ENCODE peak calls at places on chromosomes 1 and 21, in five cellular contexts. One of them, this sample, is unnamed.

GRCh38 chr21:33543505-33544129 is 779 bp downstream of the SON start:
- DNase-seq in upper lobe of right lung: peak
- DNase-seq in left lung: peak
- DNase-seq in cardiac muscle cell: no peak
- DNase-seq in tibial artery: no peak
- DNase-seq in this sample: no peak

GRCh38 chr1:145944532-145944931 is 13.3 kb downstream of the LIX1L start:
- DNase-seq in left lung: no peak
- DNase-seq in tibial artery: no peak
- DNase-seq in cardiac muscle cell: no peak
- DNase-seq in upper lobe of right lung: no peak
- DNase-seq in this sample: no peak

GRCh38 chr21:42003051-42003461 is 7.1 kb downstream of the ZBTB21 start:
- DNase-seq in cardiac muscle cell: no peak
- DNase-seq in tibial artery: no peak
- DNase-seq in left lung: no peak
- DNase-seq in upper lobe of right lung: peak
- DNase-seq in this sample: no peak

GRCh38 chr21:39441502-39442475 is 3.8 kb downstream of the LCA5L start:
- DNase-seq in left lung: no peak
- DNase-seq in cardiac muscle cell: peak
- DNase-seq in upper lobe of right lung: no peak
- DNase-seq in tibial artery: no peak
- DNase-seq in this sample: no peak

GRCh38 chr1:83060216-83060615 is 938.7 kb downstream of the TTLL7 start:
- DNase-seq in tibial artery: no peak
- DNase-seq in cardiac muscle cell: no peak
- DNase-seq in left lung: no peak
- DNase-seq in upper lobe of right lung: no peak
- DNase-seq in this sample: no peak

GRCh38 chr21:33383056-33383888 is 19.9 kb upstream of the IFNGR2 start:
- DNase-seq in tibial artery: peak
- DNase-seq in left lung: peak
- DNase-seq in cardiac muscle cell: peak
- DNase-seq in upper lobe of right lung: peak
- DNase-seq in this sample: no peak

GRCh38 chr1:203290261-203291089 is 14.8 kb upstream of the BTG2 start:
- DNase-seq in left lung: peak
- DNase-seq in tibial artery: peak
- DNase-seq in cardiac muscle cell: peak
- DNase-seq in upper lobe of right lung: peak
- DNase-seq in this sample: peak

GRCh38 chr21:21102874-21103273 is 104.7 kb downstream of the NCAM2 start:
- DNase-seq in left lung: no peak
- DNase-seq in tibial artery: no peak
- DNase-seq in cardiac muscle cell: no peak
- DNase-seq in upper lobe of right lung: no peak
- DNase-seq in this sample: no peak

GRCh38 chr1:96598416-96599168 is 123.0 kb upstream of the PTBP2 start:
- DNase-seq in tibial artery: no peak
- DNase-seq in upper lobe of right lung: no peak
- DNase-seq in cardiac muscle cell: peak
- DNase-seq in left lung: no peak
- DNase-seq in this sample: no peak

GRCh38 chr1:207817166-207817565 is 65.3 kb downstream of the CD46 start:
- DNase-seq in cardiac muscle cell: no peak
- DNase-seq in upper lobe of right lung: no peak
- DNase-seq in left lung: no peak
- DNase-seq in tibial artery: peak
- DNase-seq in this sample: no peak

GRCh38 chr1:207815913-207816312 is 64.1 kb downstream of the CD46 start:
- DNase-seq in upper lobe of right lung: no peak
- DNase-seq in tibial artery: no peak
- DNase-seq in left lung: no peak
- DNase-seq in cardiac muscle cell: no peak
- DNase-seq in this sample: no peak

GRCh38 chr1:207814469-207814868 is 62.6 kb downstream of the CD46 start:
- DNase-seq in left lung: no peak
- DNase-seq in cardiac muscle cell: no peak
- DNase-seq in tibial artery: peak
- DNase-seq in upper lobe of right lung: no peak
- DNase-seq in this sample: no peak

GRCh38 chr1:207813946-207814345 is 62.1 kb downstream of the CD46 start:
- DNase-seq in tibial artery: peak
- DNase-seq in upper lobe of right lung: no peak
- DNase-seq in left lung: no peak
- DNase-seq in cardiac muscle cell: no peak
- DNase-seq in this sample: no peak

DNA sequence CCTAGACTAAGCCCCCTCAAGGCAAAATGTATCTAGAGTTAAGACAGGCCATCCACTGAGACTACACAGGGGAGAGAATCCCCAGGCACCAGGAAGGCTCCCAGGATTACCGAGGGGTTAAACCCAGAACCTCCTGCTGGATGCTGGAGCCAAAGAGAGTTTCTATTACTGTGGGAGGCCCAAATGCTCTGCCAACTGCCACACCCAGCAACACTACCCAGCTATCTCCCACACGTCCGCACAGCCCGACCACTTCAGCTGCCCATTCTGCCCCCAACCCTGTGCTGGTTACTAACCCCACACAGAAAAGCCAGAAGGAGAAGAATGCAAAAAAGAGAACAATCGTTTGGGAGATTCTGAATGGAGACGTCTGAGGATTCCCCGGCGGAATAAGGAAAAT is 63.6 kb downstream of the CD46 start:
- DNase-seq in tibial artery: no peak
- DNase-seq in left lung: no peak
- DNase-seq in cardiac muscle cell: no peak
- DNase-seq in upper lobe of right lung: no peak
- DNase-seq in this sample: no peak
- H3K27ac ChIP-seq in tibial artery: peak
- H3K27ac ChIP-seq in left lung: no peak
- H3K27ac ChIP-seq in cardiac muscle cell: no peak
- H3K27ac ChIP-seq in upper lobe of right lung: no peak
- H3K27ac ChIP-seq in this sample: peak

DNA sequence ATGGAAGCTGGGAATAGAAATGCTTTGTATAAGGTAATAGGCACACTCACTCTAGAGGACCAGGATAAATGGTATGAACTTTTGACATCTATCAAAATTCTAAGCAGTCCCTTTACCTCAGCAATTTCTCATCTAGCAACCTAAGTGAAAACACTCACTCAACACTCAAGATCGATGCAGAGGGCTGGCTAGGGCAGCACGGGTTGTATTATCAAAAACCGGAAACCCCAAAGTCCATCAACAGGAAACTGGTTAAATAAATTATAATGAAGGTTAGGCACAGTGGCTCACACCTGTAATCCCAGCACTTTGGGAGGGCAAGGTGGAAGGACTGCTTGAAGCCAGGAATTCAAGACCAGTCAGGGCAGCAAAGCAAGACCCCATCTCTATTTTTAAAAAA is 9.4 kb downstream of the USP48 start:
- DNase-seq in upper lobe of right lung: no peak
- DNase-seq in cardiac muscle cell: no peak
- DNase-seq in left lung: no peak
- DNase-seq in tibial artery: peak
- DNase-seq in this sample: no peak
- H3K27ac ChIP-seq in upper lobe of right lung: no peak
- H3K27ac ChIP-seq in cardiac muscle cell: no peak
- H3K27ac ChIP-seq in left lung: no peak
- H3K27ac ChIP-seq in tibial artery: no peak
- H3K27ac ChIP-seq in this sample: no peak

GRCh38 chr21:44485254-44485793 is 30.0 kb downstream of the LRRC3 start:
- DNase-seq in upper lobe of right lung: no peak
- DNase-seq in left lung: no peak
- DNase-seq in tibial artery: no peak
- DNase-seq in cardiac muscle cell: no peak
- DNase-seq in this sample: no peak

GRCh38 chr21:44484498-44485253 is 29.4 kb downstream of the LRRC3 start:
- DNase-seq in left lung: no peak
- DNase-seq in upper lobe of right lung: no peak
- DNase-seq in tibial artery: no peak
- DNase-seq in cardiac muscle cell: no peak
- DNase-seq in this sample: no peak

GRCh38 chr21:44480200-44481065 is 25.1 kb downstream of the LRRC3 start:
- DNase-seq in upper lobe of right lung: no peak
- DNase-seq in left lung: peak
- DNase-seq in tibial artery: peak
- DNase-seq in cardiac muscle cell: no peak
- DNase-seq in this sample: no peak

GRCh38 chr21:44483288-44484237 is 28.3 kb downstream of the LRRC3 start:
- DNase-seq in cardiac muscle cell: no peak
- DNase-seq in left lung: no peak
- DNase-seq in upper lobe of right lung: no peak
- DNase-seq in tibial artery: no peak
- DNase-seq in this sample: no peak

DNA sequence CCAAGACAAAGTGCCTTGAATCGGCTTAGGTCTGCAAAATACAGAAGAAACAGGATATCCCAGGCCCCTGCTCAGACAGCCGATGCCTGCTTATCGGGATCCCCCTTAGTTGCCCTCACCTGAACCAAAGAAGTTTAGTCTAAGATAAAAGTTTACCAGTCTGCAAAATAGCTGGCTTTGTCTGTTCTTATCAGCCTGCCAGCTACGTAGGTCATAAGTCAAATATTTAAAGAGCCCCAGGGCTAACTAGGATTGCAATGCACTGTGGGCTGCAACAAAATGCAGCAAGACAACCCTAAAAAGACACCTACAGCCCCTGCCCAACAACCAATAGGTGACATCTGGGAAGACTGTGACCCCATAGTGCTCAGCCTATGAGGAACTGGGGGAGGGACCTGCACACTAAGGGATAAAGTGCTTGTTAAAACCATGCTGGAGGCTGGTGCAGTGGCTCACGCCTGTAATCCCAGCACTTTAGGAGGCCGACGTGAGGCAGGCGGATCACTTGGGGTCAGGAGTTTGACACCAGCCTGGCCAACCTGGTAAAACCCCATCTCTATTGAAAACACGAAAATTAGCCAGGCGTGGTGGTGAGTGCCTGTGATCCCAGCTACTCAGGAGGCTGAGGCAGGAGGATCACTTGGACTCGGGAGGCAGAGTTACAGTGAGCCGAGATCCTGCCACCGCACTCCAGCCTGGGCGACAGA is 27.4 kb downstream of the LRRC3 start:
- DNase-seq in left lung: no peak
- DNase-seq in upper lobe of right lung: no peak
- DNase-seq in tibial artery: no peak
- DNase-seq in cardiac muscle cell: no peak
- DNase-seq in this sample: no peak
- H3K27ac ChIP-seq in left lung: no peak
- H3K27ac ChIP-seq in upper lobe of right lung: no peak
- H3K27ac ChIP-seq in tibial artery: no peak
- H3K27ac ChIP-seq in cardiac muscle cell: no peak
- H3K27ac ChIP-seq in this sample: no peak

GRCh38 chr1:201742476-201742875 is 86.5 kb upstream of the IPO9 start:
- DNase-seq in left lung: no peak
- DNase-seq in upper lobe of right lung: no peak
- DNase-seq in tibial artery: no peak
- DNase-seq in cardiac muscle cell: peak
- DNase-seq in this sample: no peak
- H3K27ac ChIP-seq in left lung: no peak
- H3K27ac ChIP-seq in upper lobe of right lung: no peak
- H3K27ac ChIP-seq in tibial artery: peak
- H3K27ac ChIP-seq in cardiac muscle cell: peak
- H3K27ac ChIP-seq in this sample: peak

GRCh38 chr1:3745071-3745470 is 7.2 kb upstream of the CCDC27 start:
- DNase-seq in left lung: peak
- DNase-seq in cardiac muscle cell: no peak
- DNase-seq in upper lobe of right lung: no peak
- DNase-seq in tibial artery: no peak
- DNase-seq in this sample: no peak

GRCh38 chr1:3746784-3747521 is 5.3 kb upstream of the CCDC27 start:
- DNase-seq in tibial artery: peak
- DNase-seq in upper lobe of right lung: peak
- DNase-seq in cardiac muscle cell: peak
- DNase-seq in left lung: peak
- DNase-seq in this sample: peak

GRCh38 chr1:3747522-3747848 is 4.8 kb upstream of the CCDC27 start:
- DNase-seq in left lung: no peak
- DNase-seq in upper lobe of right lung: no peak
- DNase-seq in cardiac muscle cell: no peak
- DNase-seq in tibial artery: no peak
- DNase-seq in this sample: no peak

GRCh38 chr1:3745590-3746381 is 6.5 kb upstream of the CCDC27 start:
- DNase-seq in cardiac muscle cell: no peak
- DNase-seq in left lung: peak
- DNase-seq in upper lobe of right lung: no peak
- DNase-seq in tibial artery: no peak
- DNase-seq in this sample: peak

GRCh38 chr1:3746389-3746783 is 5.9 kb upstream of the CCDC27 start:
- DNase-seq in tibial artery: no peak
- DNase-seq in upper lobe of right lung: no peak
- DNase-seq in cardiac muscle cell: no peak
- DNase-seq in left lung: peak
- DNase-seq in this sample: no peak
- H3K27ac ChIP-seq in tibial artery: peak
- H3K27ac ChIP-seq in upper lobe of right lung: no peak
- H3K27ac ChIP-seq in cardiac muscle cell: no peak
- H3K27ac ChIP-seq in left lung: no peak
- H3K27ac ChIP-seq in this sample: peak

DNA sequence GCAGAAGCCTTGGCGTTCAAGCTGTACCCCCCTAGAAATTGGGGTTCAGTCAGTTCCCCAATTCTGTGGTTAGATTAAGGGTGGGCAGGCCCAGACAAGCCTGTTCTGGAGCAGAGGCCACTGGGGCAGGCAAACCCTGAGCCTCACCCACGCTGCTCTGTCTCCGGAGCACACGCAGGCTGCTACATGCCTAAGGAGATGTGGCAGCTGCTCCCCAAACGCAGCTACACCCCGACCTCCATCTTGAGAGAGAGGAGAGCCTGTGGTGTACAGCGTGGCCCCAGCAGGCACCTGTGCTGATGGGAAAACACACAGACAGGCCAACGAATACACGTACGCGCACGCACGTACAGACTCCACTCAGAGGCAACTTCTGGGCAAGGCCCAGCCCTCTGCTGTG is 33.9 kb upstream of the GRHL3 start:
- DNase-seq in upper lobe of right lung: no peak
- DNase-seq in tibial artery: no peak
- DNase-seq in left lung: no peak
- DNase-seq in cardiac muscle cell: no peak
- DNase-seq in this sample: no peak
- H3K27ac ChIP-seq in upper lobe of right lung: no peak
- H3K27ac ChIP-seq in tibial artery: no peak
- H3K27ac ChIP-seq in left lung: no peak
- H3K27ac ChIP-seq in cardiac muscle cell: no peak
- H3K27ac ChIP-seq in this sample: no peak

GRCh38 chr1:204350857-204351573 is 8.7 kb downstream of the PLEKHA6 start:
- DNase-seq in upper lobe of right lung: peak
- DNase-seq in cardiac muscle cell: peak
- DNase-seq in left lung: peak
- DNase-seq in tibial artery: peak
- DNase-seq in this sample: peak
- H3K27ac ChIP-seq in upper lobe of right lung: no peak
- H3K27ac ChIP-seq in cardiac muscle cell: peak
- H3K27ac ChIP-seq in left lung: no peak
- H3K27ac ChIP-seq in tibial artery: no peak
- H3K27ac ChIP-seq in this sample: peak